ENCODE peak calls at places on chromosomes 2 and 18, in nine cellular contexts. G is kidney epithelial cell; F is RWPE1; K is fibroblast of lung; M is hepatocyte; R is naive thymus-derived CD8-positive, alpha-beta T cell; P is HS-5; C is germinal center; S is central memory CD4-positive, alpha-beta T cell. L is an unnamed sample.

GRCh38 chr2:211045025-211045424 is 488.6 kb downstream of the CPS1 start:
- DNase-seq in R (no peak), P (no peak), K (no peak), C (no peak), F (no peak), S (no peak), G (no peak), M (no peak), L (no peak)

GRCh38 chr2:212815453-212815852 is 276.9 kb upstream of the ERBB4 start:
- DNase-seq in C (no peak), S (no peak), R (no peak), P (no peak), F (no peak), M (no peak), K (no peak), G (no peak), L (peak)

GRCh38 chr2:96485751-96486643 is 19.2 kb downstream of the NEURL3 start:
- DNase-seq in G (peak), S (peak), K (peak), C (peak), R (peak), P (peak), F (peak), M (peak), L (no peak)

GRCh38 chr2:159201321-159202063 is 85.0 kb downstream of the WDSUB1 start:
- DNase-seq in F (no peak), M (no peak), C (no peak), P (no peak), K (peak), R (no peak), G (no peak), S (peak), L (peak)

GRCh38 chr18:65852273-65852672 is 101.5 kb downstream of the CDH7 start:
- DNase-seq in K (no peak), P (no peak), G (no peak), F (no peak), C (no peak), R (no peak), S (no peak), M (no peak), L (no peak)

GRCh38 chr2:85976106-85976920 is 87.5 kb upstream of the ST3GAL5 start:
- DNase-seq in P (no peak), C (no peak), M (no peak), K (no peak), R (no peak), G (no peak), F (no peak), S (no peak), L (no peak)

GRCh38 chr18:4405965-4406364 is 49.1 kb downstream of the DLGAP1 start:
- DNase-seq in R (no peak), P (no peak), S (no peak), G (no peak), K (no peak), C (no peak), F (no peak), M (no peak), L (no peak)

GRCh38 chr2:111213877-111214276 is 93.2 kb downstream of the BCL2L11 start:
- DNase-seq in K (no peak), C (no peak), S (no peak), P (no peak), G (no peak), R (no peak), M (no peak), F (no peak), L (no peak)

GRCh38 chr2:54572262-54572635 is 116.1 kb downstream of the SPTBN1 start:
- DNase-seq in C (no peak), G (peak), R (no peak), K (peak), F (peak), M (peak), S (peak), P (peak), L (peak)

GRCh38 chr2:2751715-2752315 is 420.7 kb upstream of the MYT1L start:
- DNase-seq in P (no peak), M (no peak), S (no peak), G (no peak), F (no peak), C (no peak), R (no peak), K (no peak), L (no peak)

GRCh38 chr2:126798276-126799140 is 100.2 kb upstream of the TEX51 start:
- DNase-seq in F (no peak), R (no peak), G (no peak), C (no peak), K (no peak), P (no peak), S (no peak), M (no peak), L (no peak)

GRCh38 chr2:231170058-231170457 is 28.4 kb upstream of the ARMC9 start:
- DNase-seq in C (no peak), K (no peak), M (no peak), F (no peak), G (no peak), S (no peak), R (no peak), P (no peak), L (no peak)

GRCh38 chr2:50006327-50006726 is 852.0 kb upstream of the FSHR start:
- DNase-seq in F (no peak), G (no peak), S (no peak), R (no peak), C (no peak), P (no peak), K (no peak), M (no peak), L (no peak)

GRCh38 chr2:73279852-73280251 is 4.4 kb downstream of the FBXO41 start:
- DNase-seq in K (no peak), C (no peak), F (peak), P (no peak), M (no peak), S (no peak), R (no peak), G (no peak), L (no peak)

GRCh38 chr2:217409939-217410820 is 550.3 kb upstream of the TNP1 start:
- DNase-seq in R (no peak), F (no peak), G (no peak), P (no peak), K (peak), C (no peak), S (no peak), M (no peak), L (no peak)

GRCh38 chr2:160282063-160282580 is 82.0 kb upstream of the ITGB6 start:
- DNase-seq in P (no peak), C (no peak), K (no peak), R (no peak), G (no peak), S (no peak), M (no peak), F (no peak), L (no peak)

GRCh38 chr2:227862741-227863588 is 8.5 kb upstream of the DAW1 start:
- DNase-seq in M (peak), R (no peak), S (no peak), F (peak), P (peak), G (peak), K (peak), C (no peak), L (no peak)

GRCh38 chr18:35661483-35662146 is 80.1 kb downstream of the GALNT1 start:
- DNase-seq in R (no peak), P (no peak), M (no peak), G (no peak), K (peak), F (no peak), S (no peak), C (no peak), L (peak)

GRCh38 chr2:24176326-24176725 is 1.5 kb downstream of the FAM228A start:
- DNase-seq in G (no peak), S (no peak), K (no peak), C (no peak), M (no peak), R (no peak), P (no peak), F (no peak), L (no peak)

GRCh38 chr2:113128386-113128664 is 927 bp downstream of the IL1RN start:
- DNase-seq in C (no peak), P (no peak), G (no peak), M (no peak), K (no peak), R (no peak), S (no peak), F (no peak), L (no peak)

L was measured in NAMALWA.